ENCODE peak calls at places on chromosomes 11 and 22, in eight cellular contexts. X is AG04450, H is cardiac fibroblast, S is vagina, G is lower lobe of right lung, F is PC-9, B is upper lobe of right lung, O is ovary. R is an unnamed sample.

GRCh38 chr11:2690261-2690575 is 9.6 kb downstream of the KCNQ1OT1 start:
- DNase-seq in X (no peak), H (no peak), S (no peak), G (no peak), F (no peak), B (peak), O (no peak), R (no peak)

GRCh38 chr11:65530157-65530496 is 5.2 kb downstream of the SCYL1 start:
- DNase-seq in X (no peak), H (no peak), S (no peak), G (no peak), F (no peak), B (no peak), O (no peak), R (no peak)

GRCh38 chr22:25359601-25360261 is 140.3 kb downstream of the CRYBB2 start:
- DNase-seq in X (no peak), H (no peak), S (no peak), G (no peak), F (no peak), B (peak), O (no peak), R (no peak)

GRCh38 chr11:96219981-96220623 is 122.9 kb downstream of the MAML2 start:
- DNase-seq in X (no peak), H (peak), S (no peak), G (no peak), F (no peak), B (no peak), O (no peak), R (peak)

GRCh38 chr11:118211006-118211405 is 13.8 kb downstream of the JAML start:
- DNase-seq in X (no peak), H (peak), S (no peak), G (no peak), F (no peak), B (no peak), O (no peak), R (no peak)

GRCh38 chr22:26663374-26663923 is 6.1 kb downstream of the MIAT start:
- DNase-seq in X (no peak), H (no peak), S (no peak), G (no peak), F (no peak), B (no peak), O (no peak), R (no peak)

GRCh38 chr11:112279901-112280267 is 19.2 kb upstream of the PLET1 start:
- DNase-seq in X (no peak), H (peak), S (no peak), G (peak), F (peak), B (peak), O (peak), R (peak)

GRCh38 chr22:16783930-16784354 is 41.3 kb downstream of the XKR3 start:
- DNase-seq in X (no peak), H (peak), S (no peak), G (no peak), F (no peak), B (no peak), O (no peak), R (no peak)

GRCh38 chr11:89220684-89221339 is 43.1 kb downstream of the TYR start:
- DNase-seq in X (no peak), H (no peak), S (no peak), G (no peak), F (no peak), B (no peak), O (no peak), R (no peak)

GRCh38 chr22:31917227-31917921 is 27.0 kb upstream of the YWHAH start:
- DNase-seq in X (no peak), H (no peak), S (no peak), G (peak), F (no peak), B (peak), O (no peak), R (no peak)

GRCh38 chr11:76291576-76292526 is 85.5 kb upstream of the WNT11 start:
- DNase-seq in X (no peak), H (no peak), S (no peak), G (no peak), F (peak), B (no peak), O (no peak), R (no peak)

GRCh38 chr22:38203855-38204497 is 2.2 kb downstream of the MAFF start:
- DNase-seq in X (no peak), H (peak), S (no peak), G (no peak), F (no peak), B (no peak), O (no peak), R (no peak)

GRCh38 chr22:22702874-22703570 is 58.6 kb downstream of the GGTLC2 start:
- DNase-seq in X (no peak), H (no peak), S (peak), G (no peak), F (no peak), B (no peak), O (no peak), R (no peak)

GRCh38 chr11:84524422-84525051 is 1102.6 kb downstream of the DLG2 start:
- DNase-seq in X (no peak), H (peak), S (no peak), G (no peak), F (no peak), B (no peak), O (no peak), R (peak)

GRCh38 chr22:25137577-25138525 is 61.8 kb upstream of the CRYBB3 start:
- DNase-seq in X (no peak), H (no peak), S (no peak), G (no peak), F (no peak), B (no peak), O (no peak), R (peak)

GRCh38 chr11:1237128-1237580 is 14.3 kb downstream of the MUC5B start:
- DNase-seq in X (no peak), H (no peak), S (no peak), G (peak), F (peak), B (no peak), O (no peak), R (no peak)

GRCh38 chr11:78784321-78785061 is 209.8 kb upstream of the NARS2 start:
- DNase-seq in X (peak), H (peak), S (no peak), G (no peak), F (no peak), B (no peak), O (no peak), R (peak)

GRCh38 chr22:43310311-43310710 is 32.9 kb downstream of the SCUBE1 start:
- DNase-seq in X (no peak), H (no peak), S (no peak), G (no peak), F (no peak), B (no peak), O (no peak), R (no peak)

GRCh38 chr11:10906521-10906920 is 48.7 kb upstream of the ZBED5 start:
- DNase-seq in X (no peak), H (peak), S (no peak), G (no peak), F (no peak), B (no peak), O (no peak), R (peak)

GRCh38 chr22:30266445-30267381 is at the start of gene OSM:
- DNase-seq in X (no peak), H (no peak), S (no peak), G (peak), F (no peak), B (peak), O (no peak), R (no peak)

GRCh38 chr11:88169881-88170280 is 5.4 kb downstream of the RAB38 start:
- DNase-seq in X (no peak), H (no peak), S (no peak), G (no peak), F (no peak), B (no peak), O (no peak), R (no peak)

GRCh38 chr11:88169481-88169880 is 5.8 kb downstream of the RAB38 start:
- DNase-seq in X (no peak), H (peak), S (no peak), G (no peak), F (no peak), B (no peak), O (no peak), R (peak)

GRCh38 chr11:88167853-88168252 is 7.4 kb downstream of the RAB38 start:
- DNase-seq in X (no peak), H (no peak), S (no peak), G (no peak), F (no peak), B (no peak), O (no peak), R (no peak)

GRCh38 chr11:88164320-88164719 is 10.9 kb downstream of the RAB38 start:
- DNase-seq in X (no peak), H (no peak), S (no peak), G (no peak), F (no peak), B (no peak), O (no peak), R (no peak)

GRCh38 chr11:88164806-88165205 is 10.4 kb downstream of the RAB38 start:
- DNase-seq in X (no peak), H (no peak), S (no peak), G (no peak), F (no peak), B (no peak), O (no peak), R (peak)
- H3K4me3 ChIP-seq in X (no peak), H (no peak), S (no peak), G (no peak), F (no peak), B (no peak), O (no peak), R (no peak)

GRCh38 chr11:63683133-63683991 is 2.1 kb downstream of the RTN3 start:
- DNase-seq in X (no peak), H (no peak), S (no peak), G (no peak), F (no peak), B (no peak), O (no peak), R (no peak)

GRCh38 chr11:63681208-63682044 is at the start of gene RTN3:
- DNase-seq in X (peak), H (peak), S (peak), G (peak), F (peak), B (peak), O (peak), R (peak)

GRCh38 chr11:63680842-63681207 is 475 bp upstream of the RTN3 start:
- DNase-seq in X (no peak), H (no peak), S (no peak), G (no peak), F (peak), B (no peak), O (no peak), R (no peak)

GRCh38 chr11:63686912-63687311 is 5.6 kb downstream of the RTN3 start:
- DNase-seq in X (no peak), H (no peak), S (no peak), G (no peak), F (no peak), B (no peak), O (no peak), R (no peak)

GRCh38 chr11:63682045-63682915 is 980 bp downstream of the RTN3 start:
- DNase-seq in X (no peak), H (no peak), S (no peak), G (peak), F (no peak), B (no peak), O (no peak), R (no peak)
- TF ChIP-seq CTCF in X (peak), H (no peak), S (no peak), G (no peak), F (peak), B (no peak), O (no peak), R (no peak)

GRCh38 chr11:125428486-125429173 is 67.4 kb downstream of the FEZ1 start:
- DNase-seq in X (no peak), H (no peak), S (no peak), G (no peak), F (no peak), B (no peak), O (no peak), R (no peak)

GRCh38 chr11:125431009-125431408 is 65.1 kb downstream of the FEZ1 start:
- DNase-seq in X (no peak), H (no peak), S (no peak), G (no peak), F (no peak), B (no peak), O (no peak), R (no peak)

GRCh38 chr11:125429174-125429707 is 66.8 kb downstream of the FEZ1 start:
- DNase-seq in X (no peak), H (peak), S (no peak), G (peak), F (peak), B (peak), O (peak), R (peak)

GRCh38 chr11:125431481-125431880 is 64.6 kb downstream of the FEZ1 start:
- DNase-seq in X (no peak), H (no peak), S (no peak), G (no peak), F (no peak), B (peak), O (no peak), R (no peak)

GRCh38 chr11:125429807-125430678 is 66.0 kb downstream of the FEZ1 start:
- DNase-seq in X (no peak), H (no peak), S (no peak), G (no peak), F (no peak), B (peak), O (no peak), R (no peak)
- H3K4me3 ChIP-seq in X (no peak), H (no peak), S (no peak), G (no peak), F (no peak), B (no peak), O (no peak), R (no peak)

GRCh38 chr22:45884201-45885067 is 92.5 kb downstream of the WNT7B start:
- DNase-seq in X (no peak), H (no peak), S (no peak), G (peak), F (no peak), B (peak), O (no peak), R (no peak)

GRCh38 chr22:45885171-45885840 is 91.7 kb downstream of the WNT7B start:
- DNase-seq in X (no peak), H (no peak), S (no peak), G (peak), F (no peak), B (peak), O (no peak), R (no peak)

GRCh38 chr22:45885941-45886395 is 91.0 kb downstream of the WNT7B start:
- DNase-seq in X (no peak), H (no peak), S (no peak), G (peak), F (no peak), B (peak), O (no peak), R (no peak)

GRCh38 chr22:45882881-45883810 is 93.8 kb downstream of the WNT7B start:
- DNase-seq in X (no peak), H (no peak), S (no peak), G (peak), F (peak), B (peak), O (no peak), R (no peak)

DNA sequence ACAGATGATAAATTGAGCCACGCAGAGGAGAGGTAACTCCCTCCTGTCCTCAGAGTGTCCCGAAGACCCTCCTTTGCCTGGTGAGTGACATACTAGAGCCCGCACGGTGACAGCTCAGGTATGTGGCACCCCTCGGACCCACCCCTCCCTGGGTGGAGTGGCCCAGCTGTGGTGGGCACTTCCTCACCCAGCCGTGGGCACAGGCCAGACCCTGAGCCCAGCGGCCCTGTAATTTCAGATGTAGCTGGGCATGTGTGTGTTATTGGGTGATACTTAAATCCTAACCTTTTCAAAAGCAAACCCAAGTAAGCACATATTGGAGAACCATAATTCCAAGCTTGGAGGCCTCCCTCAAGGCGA is 93.2 kb downstream of the WNT7B start:
- DNase-seq in X (no peak), H (no peak), S (no peak), G (no peak), F (no peak), B (peak), O (no peak), R (no peak)
- TF ChIP-seq CTCF in X (no peak), H (no peak), S (no peak), G (no peak), F (no peak), B (no peak), O (no peak), R (no peak)

GRCh38 chr11:105611414-105611813 is 1.5 kb downstream of the GRIA4 start:
- DNase-seq in X (no peak), H (no peak), S (no peak), G (no peak), F (no peak), B (no peak), O (no peak), R (no peak)

GRCh38 chr11:105609341-105609781 is 512 bp upstream of the GRIA4 start:
- DNase-seq in X (no peak), H (peak), S (no peak), G (no peak), F (no peak), B (no peak), O (no peak), R (peak)

GRCh38 chr11:105610796-105611361 is 1.0 kb downstream of the GRIA4 start:
- DNase-seq in X (no peak), H (no peak), S (no peak), G (no peak), F (no peak), B (no peak), O (no peak), R (no peak)

GRCh38 chr11:105611837-105612480 is 2.1 kb downstream of the GRIA4 start:
- DNase-seq in X (no peak), H (no peak), S (no peak), G (no peak), F (no peak), B (no peak), O (no peak), R (no peak)

GRCh38 chr11:105609832-105610781 is at the start of gene GRIA4:
- DNase-seq in X (peak), H (peak), S (no peak), G (peak), F (no peak), B (peak), O (peak), R (peak)
- H3K4me3 ChIP-seq in X (peak), H (peak), S (peak), G (peak), F (no peak), B (peak), O (peak), R (peak)

DNA sequence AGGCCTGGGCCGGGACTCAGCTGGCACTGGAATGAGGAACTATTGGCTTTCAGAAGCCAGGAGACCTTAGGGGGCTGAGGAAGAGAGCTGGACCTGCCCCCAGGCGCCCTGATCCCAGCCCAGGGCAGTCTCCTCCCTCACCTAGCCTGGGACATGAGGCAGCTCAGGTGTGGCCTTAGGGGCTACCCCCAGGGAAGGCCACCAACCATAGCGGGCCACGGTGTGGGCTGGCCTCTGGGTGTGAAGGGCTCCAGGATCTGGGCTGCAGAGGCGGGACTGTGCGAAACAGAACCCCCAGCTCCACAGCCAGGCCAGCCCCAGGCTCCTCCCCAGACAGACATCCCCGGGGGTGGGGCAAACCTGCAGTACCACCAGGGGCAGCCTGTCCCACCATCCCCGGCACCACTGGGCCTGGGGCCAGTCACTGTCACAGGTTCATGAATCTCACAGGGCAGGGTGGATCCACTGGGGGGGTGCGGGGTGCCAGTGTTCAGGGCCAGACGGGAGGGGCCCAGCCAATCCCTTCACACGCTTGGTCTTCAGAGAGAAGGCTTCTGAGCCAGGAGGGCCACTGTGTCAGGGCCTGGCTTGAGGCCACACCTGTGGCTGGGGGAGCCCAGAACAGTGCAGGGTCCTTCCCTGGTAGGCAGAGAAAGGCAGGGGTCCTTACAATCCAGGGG is 3.5 kb downstream of the PLXNB2 start:
- DNase-seq in X (no peak), H (no peak), S (no peak), G (peak), F (peak), B (peak), O (no peak), R (no peak)
- TF ChIP-seq CTCF in X (peak), H (peak), S (no peak), G (no peak), F (no peak), B (no peak), O (no peak), R (no peak)

DNA sequence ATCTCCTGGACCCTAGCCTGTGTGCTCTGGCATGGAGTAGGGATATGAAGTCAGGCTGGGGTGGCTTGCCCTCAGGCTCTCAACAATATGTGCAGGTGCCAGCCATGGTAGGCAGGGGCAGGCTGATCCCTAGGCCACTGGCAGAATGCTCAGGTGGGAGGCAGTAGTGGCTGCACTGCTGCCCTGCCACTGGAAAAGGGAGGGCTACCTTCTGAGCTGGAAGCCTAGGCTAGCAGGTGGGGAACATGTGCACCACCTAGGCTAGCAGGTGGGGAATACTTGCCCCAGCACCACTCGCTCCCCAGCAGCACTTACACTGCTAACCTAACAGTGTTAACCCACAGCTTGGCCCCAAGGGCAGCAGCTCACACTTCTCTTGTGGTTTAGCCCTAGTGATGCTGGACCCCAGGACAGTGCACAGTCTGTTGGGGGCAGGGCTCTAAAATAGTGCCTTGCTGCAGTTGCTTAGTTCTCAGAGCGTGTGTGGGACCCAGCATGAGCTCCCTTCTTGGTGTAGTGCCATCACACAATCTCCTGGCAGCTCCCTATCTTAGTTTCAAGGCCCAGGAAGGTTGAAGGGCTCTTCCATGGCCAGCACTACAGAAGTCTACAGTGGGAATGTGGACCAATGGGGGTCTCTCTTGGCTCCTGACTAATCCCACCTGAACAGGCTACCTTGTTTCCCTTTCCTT is 130.8 kb downstream of the FCHSD2 start:
- DNase-seq in X (no peak), H (no peak), S (no peak), G (no peak), F (no peak), B (no peak), O (no peak), R (peak)
- H3K4me3 ChIP-seq in X (no peak), H (no peak), S (no peak), G (no peak), F (no peak), B (no peak), O (no peak), R (no peak)

GRCh38 chr22:39259698-39260097 is 14.9 kb upstream of the PDGFB start:
- DNase-seq in X (no peak), H (no peak), S (no peak), G (no peak), F (no peak), B (no peak), O (no peak), R (no peak)
- TF ChIP-seq CTCF in X (no peak), H (no peak), S (no peak), G (no peak), F (no peak), B (no peak), O (no peak), R (no peak)

DNA sequence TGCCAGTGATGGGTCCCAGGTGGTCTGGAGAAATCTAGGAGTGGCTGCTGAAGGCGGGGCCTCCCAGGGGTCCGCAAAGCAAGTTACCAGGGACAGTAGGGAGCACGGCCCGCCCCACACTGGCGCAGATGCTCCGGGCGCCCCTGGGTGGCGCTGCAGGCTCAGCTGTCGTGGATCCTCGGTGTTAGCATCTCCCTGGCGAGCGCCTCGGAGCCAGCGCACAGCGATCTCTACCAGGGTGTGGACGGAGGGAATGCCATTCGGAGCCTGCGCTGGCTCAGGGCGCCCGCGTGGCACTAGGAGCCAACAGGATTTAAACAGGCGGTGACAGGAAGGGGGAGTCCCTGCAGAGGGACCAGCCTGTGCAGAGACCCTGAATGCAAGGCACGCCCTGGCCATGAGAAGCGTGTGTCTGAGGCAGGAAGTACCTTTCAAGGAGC is 20.2 kb downstream of the FADS3 start:
- DNase-seq in X (peak), H (peak), S (no peak), G (peak), F (peak), B (peak), O (peak), R (peak)
- H3K4me3 ChIP-seq in X (peak), H (peak), S (no peak), G (no peak), F (no peak), B (no peak), O (no peak), R (peak)

R was measured in choroid plexus epithelial cell.